ENCODE peak calls at places on chromosomes 1 and 21, in five cellular contexts. One of them, this sample, is unnamed. For H3K4me1 and H3K27me3, the result is how much of the 10 kb centered on the place peaks cover.

GRCh38 chr1:179966551-179966950 is 11.9 kb downstream of the CEP350 start:
- DNase-seq in tibial artery: no peak
- DNase-seq in hepatocyte: no peak
- DNase-seq in psoas muscle: no peak
- DNase-seq in tibial nerve: peak
- DNase-seq in this sample: no peak

GRCh38 chr1:97050501-97050900 is 328.9 kb downstream of the PTBP2 start:
- DNase-seq in tibial nerve: no peak
- DNase-seq in psoas muscle: no peak
- DNase-seq in hepatocyte: peak
- DNase-seq in tibial artery: no peak
- DNase-seq in this sample: no peak

GRCh38 chr1:48753293-48753692 is 23.4 kb downstream of the BEND5 start:
- DNase-seq in psoas muscle: no peak
- DNase-seq in tibial nerve: no peak
- DNase-seq in tibial artery: no peak
- DNase-seq in hepatocyte: peak
- DNase-seq in this sample: no peak

GRCh38 chr21:42157606-42158310 is 61.2 kb upstream of the ABCG1 start:
- DNase-seq in tibial artery: no peak
- DNase-seq in hepatocyte: no peak
- DNase-seq in psoas muscle: no peak
- DNase-seq in tibial nerve: no peak
- DNase-seq in this sample: no peak

GRCh38 chr1:10459185-10459584 is 9.4 kb downstream of the CORT start:
- DNase-seq in tibial nerve: no peak
- DNase-seq in tibial artery: no peak
- DNase-seq in psoas muscle: no peak
- DNase-seq in hepatocyte: peak
- DNase-seq in this sample: no peak

GRCh38 chr1:221862971-221863370 is 121.1 kb upstream of the DUSP10 start:
- DNase-seq in tibial artery: no peak
- DNase-seq in hepatocyte: no peak
- DNase-seq in psoas muscle: no peak
- DNase-seq in tibial nerve: no peak
- DNase-seq in this sample: no peak

GRCh38 chr1:185837711-185838110 is 103.5 kb downstream of the HMCN1 start:
- DNase-seq in hepatocyte: no peak
- DNase-seq in tibial artery: no peak
- DNase-seq in psoas muscle: no peak
- DNase-seq in tibial nerve: no peak
- DNase-seq in this sample: no peak

GRCh38 chr1:179038528-179039281 is 13.0 kb downstream of the FAM20B start:
- DNase-seq in psoas muscle: no peak
- DNase-seq in tibial nerve: no peak
- DNase-seq in hepatocyte: no peak
- DNase-seq in tibial artery: no peak
- DNase-seq in this sample: no peak

GRCh38 chr1:21922103-21923014 is 14.8 kb downstream of the HSPG2 start:
- DNase-seq in tibial artery: no peak
- DNase-seq in tibial nerve: no peak
- DNase-seq in hepatocyte: peak
- DNase-seq in psoas muscle: no peak
- DNase-seq in this sample: no peak

GRCh38 chr1:7838714-7839113 is 14.2 kb downstream of the UTS2 start:
- DNase-seq in psoas muscle: no peak
- DNase-seq in hepatocyte: no peak
- DNase-seq in tibial artery: no peak
- DNase-seq in tibial nerve: no peak
- DNase-seq in this sample: no peak

GRCh38 chr1:66384258-66384657 is 149.7 kb upstream of the SGIP1 start:
- DNase-seq in hepatocyte: no peak
- DNase-seq in tibial artery: no peak
- DNase-seq in tibial nerve: no peak
- DNase-seq in psoas muscle: no peak
- DNase-seq in this sample: no peak

GRCh38 chr1:31646259-31646960 is 1.7 kb upstream of the PEF1 start:
- DNase-seq in hepatocyte: no peak
- DNase-seq in tibial nerve: no peak
- DNase-seq in tibial artery: no peak
- DNase-seq in psoas muscle: no peak
- DNase-seq in this sample: no peak
- H3K4me1 ChIP-seq in hepatocyte: under half
- H3K4me1 ChIP-seq in tibial nerve: half or more
- H3K4me1 ChIP-seq in tibial artery: half or more
- H3K4me1 ChIP-seq in psoas muscle: under half
- H3K4me1 ChIP-seq in this sample: under half

GRCh38 chr1:190353538-190354101 is 124.0 kb downstream of the BRINP3 start:
- DNase-seq in tibial artery: no peak
- DNase-seq in tibial nerve: no peak
- DNase-seq in psoas muscle: no peak
- DNase-seq in hepatocyte: no peak
- DNase-seq in this sample: no peak
- H3K4me3 ChIP-seq in tibial artery: no peak
- H3K4me3 ChIP-seq in tibial nerve: no peak
- H3K4me3 ChIP-seq in psoas muscle: no peak
- H3K4me3 ChIP-seq in hepatocyte: no peak
- H3K4me3 ChIP-seq in this sample: no peak

GRCh38 chr1:36803870-36804560 is 230.3 kb downstream of the GRIK3 start:
- DNase-seq in tibial nerve: no peak
- DNase-seq in psoas muscle: no peak
- DNase-seq in tibial artery: no peak
- DNase-seq in hepatocyte: no peak
- DNase-seq in this sample: no peak
- H3K27me3 ChIP-seq in tibial nerve: under half
- H3K27me3 ChIP-seq in psoas muscle: under half
- H3K27me3 ChIP-seq in tibial artery: under half
- H3K27me3 ChIP-seq in hepatocyte: under half
- H3K27me3 ChIP-seq in this sample: under half

GRCh38 chr1:1211541-1212511 is 2.1 kb downstream of the TNFRSF4 start:
- DNase-seq in psoas muscle: peak
- DNase-seq in tibial nerve: no peak
- DNase-seq in tibial artery: no peak
- DNase-seq in hepatocyte: no peak
- DNase-seq in this sample: no peak
- H3K4me1 ChIP-seq in psoas muscle: under half
- H3K4me1 ChIP-seq in tibial nerve: under half
- H3K4me1 ChIP-seq in tibial artery: under half
- H3K4me1 ChIP-seq in hepatocyte: under half
- H3K4me1 ChIP-seq in this sample: half or more

GRCh38 chr1:100539836-100540536 is 2.0 kb downstream of the GPR88 start:
- DNase-seq in tibial nerve: no peak
- DNase-seq in tibial artery: no peak
- DNase-seq in psoas muscle: peak
- DNase-seq in hepatocyte: peak
- DNase-seq in this sample: no peak

GRCh38 chr1:100545855-100546254 is 7.9 kb downstream of the GPR88 start:
- DNase-seq in tibial nerve: no peak
- DNase-seq in tibial artery: no peak
- DNase-seq in psoas muscle: no peak
- DNase-seq in hepatocyte: no peak
- DNase-seq in this sample: no peak

GRCh38 chr1:100544791-100545190 is 6.9 kb downstream of the GPR88 start:
- DNase-seq in tibial nerve: no peak
- DNase-seq in tibial artery: no peak
- DNase-seq in hepatocyte: no peak
- DNase-seq in psoas muscle: no peak
- DNase-seq in this sample: no peak

GRCh38 chr1:100542264-100542663 is 4.3 kb downstream of the GPR88 start:
- DNase-seq in psoas muscle: no peak
- DNase-seq in hepatocyte: no peak
- DNase-seq in tibial artery: no peak
- DNase-seq in tibial nerve: no peak
- DNase-seq in this sample: no peak

GRCh38 chr1:100543640-100544039 is 5.7 kb downstream of the GPR88 start:
- DNase-seq in tibial nerve: no peak
- DNase-seq in hepatocyte: no peak
- DNase-seq in psoas muscle: no peak
- DNase-seq in tibial artery: no peak
- DNase-seq in this sample: no peak
- H3K4me3 ChIP-seq in tibial nerve: no peak
- H3K4me3 ChIP-seq in hepatocyte: no peak
- H3K4me3 ChIP-seq in psoas muscle: no peak
- H3K4me3 ChIP-seq in tibial artery: no peak
- H3K4me3 ChIP-seq in this sample: no peak

GRCh38 chr1:24090736-24091135 is 21.2 kb downstream of the MYOM3 start:
- DNase-seq in tibial artery: no peak
- DNase-seq in hepatocyte: no peak
- DNase-seq in psoas muscle: peak
- DNase-seq in tibial nerve: no peak
- DNase-seq in this sample: no peak
- H3K27me3 ChIP-seq in tibial artery: under half
- H3K27me3 ChIP-seq in hepatocyte: under half
- H3K27me3 ChIP-seq in psoas muscle: under half
- H3K27me3 ChIP-seq in tibial nerve: under half
- H3K27me3 ChIP-seq in this sample: under half

DNA sequence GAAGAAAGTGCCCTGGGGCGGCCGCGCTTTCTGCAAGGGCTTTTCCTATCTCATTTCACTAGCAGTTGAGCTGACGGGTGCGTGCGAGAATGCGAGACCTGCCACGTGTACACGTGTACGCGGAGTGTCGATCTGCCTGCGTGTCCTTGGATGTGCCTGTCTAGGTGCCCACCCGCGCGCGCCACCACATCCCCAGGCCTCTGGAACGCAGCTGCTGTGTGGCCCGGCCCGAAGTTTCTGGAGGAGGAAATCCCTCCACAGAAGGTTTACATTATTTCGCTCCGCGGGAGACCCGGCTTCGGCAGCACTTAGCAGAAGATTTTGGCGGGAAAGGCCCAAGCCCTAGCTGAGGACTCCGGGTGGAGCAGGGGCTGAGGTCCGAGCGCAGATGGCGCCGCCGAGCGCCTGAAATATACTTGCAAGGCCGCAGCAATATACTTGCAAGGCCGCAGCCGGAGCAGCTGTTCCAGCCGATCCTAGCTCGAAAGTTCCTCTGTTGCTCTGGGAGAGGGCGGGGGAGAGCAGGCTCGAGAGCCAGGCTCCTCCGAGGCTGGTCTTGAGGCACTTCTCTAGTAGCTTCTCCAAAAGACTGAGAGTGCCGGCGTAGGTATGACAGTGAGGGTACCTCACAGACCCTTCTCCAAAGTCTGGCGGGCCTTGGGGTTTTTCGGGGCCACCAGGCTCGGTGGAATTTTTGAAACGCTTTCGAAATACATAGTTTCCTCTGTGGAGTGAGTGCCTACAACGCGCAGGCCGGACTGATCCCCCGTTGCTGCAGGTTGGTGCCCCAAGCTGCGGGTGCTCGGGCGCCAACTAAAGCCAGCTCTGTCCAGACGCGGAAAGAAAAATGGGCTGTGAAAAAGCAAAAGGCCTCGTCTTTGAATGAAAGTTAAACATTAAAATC is 3.8 kb downstream of the TBX15 start:
- DNase-seq in tibial nerve: no peak
- DNase-seq in hepatocyte: no peak
- DNase-seq in tibial artery: peak
- DNase-seq in psoas muscle: peak
- DNase-seq in this sample: no peak
- H3K4me1 ChIP-seq in tibial nerve: half or more
- H3K4me1 ChIP-seq in hepatocyte: under half
- H3K4me1 ChIP-seq in tibial artery: under half
- H3K4me1 ChIP-seq in psoas muscle: under half
- H3K4me1 ChIP-seq in this sample: under half

DNA sequence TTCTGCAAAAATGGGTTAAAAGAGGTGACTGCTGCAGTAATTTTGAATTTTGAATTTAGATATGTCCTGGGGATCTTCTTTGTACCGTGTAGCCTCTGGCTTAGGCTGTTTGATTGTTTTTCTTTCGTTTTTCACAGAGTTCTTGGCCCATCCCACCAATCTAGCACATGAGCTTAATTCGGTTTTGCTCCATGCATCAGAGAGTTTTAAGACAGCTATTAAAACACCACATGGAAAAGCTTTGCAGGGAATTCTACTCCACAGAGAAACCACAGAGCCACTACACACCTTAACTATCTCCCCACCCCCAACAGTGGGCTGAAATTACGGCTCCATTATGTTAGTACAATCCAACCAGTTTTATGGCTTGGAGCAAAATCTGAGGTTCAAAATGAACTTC is 25.4 kb downstream of the SPAG17 start:
- DNase-seq in hepatocyte: no peak
- DNase-seq in tibial artery: no peak
- DNase-seq in psoas muscle: no peak
- DNase-seq in tibial nerve: no peak
- DNase-seq in this sample: no peak
- H3K4me3 ChIP-seq in hepatocyte: no peak
- H3K4me3 ChIP-seq in tibial artery: no peak
- H3K4me3 ChIP-seq in psoas muscle: no peak
- H3K4me3 ChIP-seq in tibial nerve: no peak
- H3K4me3 ChIP-seq in this sample: no peak